ENCODE peak calls at places on chromosomes 16 and 17, in ten cellular contexts. One of them, this sample, is unnamed.

GRCh38 chr17:82298538-82299421 is 18.6 kb downstream of the CD7 start:
- DNase-seq in CD4-positive, alpha-beta memory T cell: no peak
- DNase-seq in H1: no peak
- DNase-seq in endodermal cell: no peak
- DNase-seq in heart left ventricle: no peak
- DNase-seq in A549: no peak
- DNase-seq in GM23248: no peak
- DNase-seq in cardiac muscle cell: no peak
- DNase-seq in CD8-positive, alpha-beta memory T cell: no peak
- DNase-seq in kidney: no peak
- DNase-seq in this sample: no peak

GRCh38 chr17:29617481-29618271 is 5.0 kb downstream of the CORO6 start:
- DNase-seq in CD4-positive, alpha-beta memory T cell: peak; percentile 85
- DNase-seq in heart left ventricle: peak; percentile 93
- DNase-seq in GM23248: peak; percentile 50
- DNase-seq in H1: no peak
- DNase-seq in CD8-positive, alpha-beta memory T cell: peak; percentile 84
- DNase-seq in kidney: peak; percentile 90
- DNase-seq in cardiac muscle cell: peak; percentile 65
- DNase-seq in endodermal cell: peak; percentile 96
- DNase-seq in A549: peak; percentile 86
- DNase-seq in this sample: peak; percentile 82

GRCh38 chr17:2396568-2397246 is 4.2 kb downstream of the MNT start:
- DNase-seq in GM23248: peak; percentile 96
- DNase-seq in H1: peak; percentile 85
- DNase-seq in A549: peak; percentile 98
- DNase-seq in endodermal cell: peak; percentile 99
- DNase-seq in heart left ventricle: peak; percentile 95
- DNase-seq in CD8-positive, alpha-beta memory T cell: peak; percentile 19
- DNase-seq in kidney: peak; percentile 99
- DNase-seq in cardiac muscle cell: peak; percentile 98
- DNase-seq in CD4-positive, alpha-beta memory T cell: no peak
- DNase-seq in this sample: no peak

GRCh38 chr17:48460055-48460454 is 30.0 kb upstream of the SKAP1 start:
- DNase-seq in GM23248: no peak
- DNase-seq in H1: no peak
- DNase-seq in A549: no peak
- DNase-seq in kidney: no peak
- DNase-seq in endodermal cell: no peak
- DNase-seq in CD4-positive, alpha-beta memory T cell: no peak
- DNase-seq in cardiac muscle cell: no peak
- DNase-seq in heart left ventricle: no peak
- DNase-seq in CD8-positive, alpha-beta memory T cell: no peak
- DNase-seq in this sample: no peak

GRCh38 chr16:50539822-50540710 is 8.1 kb upstream of the NKD1 start:
- DNase-seq in H1: no peak
- DNase-seq in A549: no peak
- DNase-seq in CD8-positive, alpha-beta memory T cell: no peak
- DNase-seq in endodermal cell: peak; percentile 76
- DNase-seq in CD4-positive, alpha-beta memory T cell: no peak
- DNase-seq in heart left ventricle: no peak
- DNase-seq in GM23248: no peak
- DNase-seq in cardiac muscle cell: no peak
- DNase-seq in kidney: no peak
- DNase-seq in this sample: no peak

GRCh38 chr17:14389656-14390055 is 88.8 kb downstream of the HS3ST3B1 start:
- DNase-seq in kidney: no peak
- DNase-seq in CD8-positive, alpha-beta memory T cell: no peak
- DNase-seq in A549: no peak
- DNase-seq in CD4-positive, alpha-beta memory T cell: no peak
- DNase-seq in H1: no peak
- DNase-seq in heart left ventricle: no peak
- DNase-seq in endodermal cell: peak; percentile 70
- DNase-seq in GM23248: no peak
- DNase-seq in cardiac muscle cell: peak; percentile 21
- DNase-seq in this sample: no peak

GRCh38 chr17:47692137-47692894 is 1.6 kb upstream of the TBKBP1 start:
- DNase-seq in H1: no peak
- DNase-seq in endodermal cell: no peak
- DNase-seq in heart left ventricle: no peak
- DNase-seq in CD8-positive, alpha-beta memory T cell: no peak
- DNase-seq in kidney: no peak
- DNase-seq in cardiac muscle cell: no peak
- DNase-seq in CD4-positive, alpha-beta memory T cell: no peak
- DNase-seq in A549: no peak
- DNase-seq in GM23248: no peak
- DNase-seq in this sample: no peak

GRCh38 chr17:20012137-20012536 is 3.0 kb downstream of the SPECC1 start:
- DNase-seq in A549: no peak
- DNase-seq in GM23248: no peak
- DNase-seq in endodermal cell: no peak
- DNase-seq in kidney: no peak
- DNase-seq in heart left ventricle: no peak
- DNase-seq in CD8-positive, alpha-beta memory T cell: no peak
- DNase-seq in cardiac muscle cell: no peak
- DNase-seq in CD4-positive, alpha-beta memory T cell: no peak
- DNase-seq in H1: no peak
- DNase-seq in this sample: no peak

GRCh38 chr17:5437721-5438317 is 1.1 kb downstream of the C1QBP start:
- DNase-seq in CD8-positive, alpha-beta memory T cell: no peak
- DNase-seq in cardiac muscle cell: no peak
- DNase-seq in A549: no peak
- DNase-seq in endodermal cell: no peak
- DNase-seq in H1: no peak
- DNase-seq in GM23248: peak; percentile 72
- DNase-seq in CD4-positive, alpha-beta memory T cell: no peak
- DNase-seq in kidney: no peak
- DNase-seq in heart left ventricle: no peak
- DNase-seq in this sample: no peak

GRCh38 chr16:27273670-27274522 is 5.3 kb upstream of the NSMCE1 start:
- DNase-seq in heart left ventricle: no peak
- DNase-seq in CD8-positive, alpha-beta memory T cell: no peak
- DNase-seq in A549: peak; percentile 87
- DNase-seq in H1: no peak
- DNase-seq in endodermal cell: peak; percentile 26
- DNase-seq in CD4-positive, alpha-beta memory T cell: no peak
- DNase-seq in kidney: no peak
- DNase-seq in cardiac muscle cell: no peak
- DNase-seq in GM23248: peak; percentile 72
- DNase-seq in this sample: no peak

GRCh38 chr16:1596516-1596915 is 15.4 kb downstream of the IFT140 start:
- DNase-seq in H1: no peak
- DNase-seq in kidney: no peak
- DNase-seq in cardiac muscle cell: no peak
- DNase-seq in GM23248: no peak
- DNase-seq in CD4-positive, alpha-beta memory T cell: no peak
- DNase-seq in heart left ventricle: no peak
- DNase-seq in endodermal cell: no peak
- DNase-seq in A549: no peak
- DNase-seq in CD8-positive, alpha-beta memory T cell: no peak
- DNase-seq in this sample: no peak

GRCh38 chr17:50774225-50774803 is 7.0 kb upstream of the ANKRD40CL start:
- DNase-seq in kidney: no peak
- DNase-seq in cardiac muscle cell: no peak
- DNase-seq in GM23248: no peak
- DNase-seq in heart left ventricle: no peak
- DNase-seq in H1: no peak
- DNase-seq in endodermal cell: peak; percentile 68
- DNase-seq in CD4-positive, alpha-beta memory T cell: no peak
- DNase-seq in CD8-positive, alpha-beta memory T cell: no peak
- DNase-seq in A549: no peak
- DNase-seq in this sample: no peak

DNA sequence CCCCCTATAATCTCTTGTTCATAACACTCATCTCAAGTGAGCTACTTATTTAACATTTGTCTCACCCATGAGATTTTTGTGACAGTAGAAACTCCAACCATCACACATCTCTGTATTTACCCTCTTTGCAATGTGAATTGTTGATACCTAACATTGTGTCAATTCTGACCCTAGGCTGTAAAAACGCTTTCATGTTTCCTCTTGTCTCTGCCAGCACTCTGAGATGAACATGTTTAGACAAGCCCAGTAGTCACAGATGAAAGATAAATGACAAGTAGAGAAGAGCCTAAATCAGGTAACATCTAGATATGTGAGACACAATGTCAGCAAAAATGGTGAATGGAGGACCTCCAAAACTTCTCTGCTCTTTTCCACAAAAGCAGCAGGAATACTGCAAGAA is 1254.5 kb upstream of the GOT2 start:
- DNase-seq in H1: no peak
- DNase-seq in kidney: no peak
- DNase-seq in heart left ventricle: no peak
- DNase-seq in CD4-positive, alpha-beta memory T cell: no peak
- DNase-seq in endodermal cell: no peak
- DNase-seq in GM23248: no peak
- DNase-seq in A549: no peak
- DNase-seq in cardiac muscle cell: no peak
- DNase-seq in CD8-positive, alpha-beta memory T cell: no peak
- DNase-seq in this sample: no peak
- H3K9me3 ChIP-seq in H1: no peaks in the 10 kb centered on the region
- H3K9me3 ChIP-seq in kidney: no peaks in the 10 kb centered on the region
- H3K9me3 ChIP-seq in heart left ventricle: peaks cover 45% of the 10 kb centered on the region
- H3K9me3 ChIP-seq in CD4-positive, alpha-beta memory T cell: no peaks in the 10 kb centered on the region
- H3K9me3 ChIP-seq in endodermal cell: peaks cover 24% of the 10 kb centered on the region
- H3K9me3 ChIP-seq in GM23248: no peaks in the 10 kb centered on the region
- H3K9me3 ChIP-seq in A549: peaks cover 31% of the 10 kb centered on the region
- H3K9me3 ChIP-seq in cardiac muscle cell: no peaks in the 10 kb centered on the region
- H3K9me3 ChIP-seq in CD8-positive, alpha-beta memory T cell: no peaks in the 10 kb centered on the region
- H3K9me3 ChIP-seq in this sample: no peaks in the 10 kb centered on the region

GRCh38 chr17:33858682-33859081 is 396.4 kb upstream of the CCL2 start:
- DNase-seq in A549: no peak
- DNase-seq in kidney: no peak
- DNase-seq in cardiac muscle cell: no peak
- DNase-seq in H1: no peak
- DNase-seq in heart left ventricle: no peak
- DNase-seq in CD8-positive, alpha-beta memory T cell: no peak
- DNase-seq in GM23248: no peak
- DNase-seq in endodermal cell: no peak
- DNase-seq in CD4-positive, alpha-beta memory T cell: no peak
- DNase-seq in this sample: no peak
- H3K9me3 ChIP-seq in A549: no peaks in the 10 kb centered on the region
- H3K9me3 ChIP-seq in kidney: no peaks in the 10 kb centered on the region
- H3K9me3 ChIP-seq in cardiac muscle cell: no peaks in the 10 kb centered on the region
- H3K9me3 ChIP-seq in H1: no peaks in the 10 kb centered on the region
- H3K9me3 ChIP-seq in heart left ventricle: no peaks in the 10 kb centered on the region
- H3K9me3 ChIP-seq in CD8-positive, alpha-beta memory T cell: no peaks in the 10 kb centered on the region
- H3K9me3 ChIP-seq in GM23248: no peaks in the 10 kb centered on the region
- H3K9me3 ChIP-seq in endodermal cell: no peaks in the 10 kb centered on the region
- H3K9me3 ChIP-seq in CD4-positive, alpha-beta memory T cell: no peaks in the 10 kb centered on the region
- H3K9me3 ChIP-seq in this sample: no peaks in the 10 kb centered on the region

GRCh38 chr17:22467720-22468119 is 775.4 kb downstream of the KCNJ18 start:
- DNase-seq in heart left ventricle: no peak
- DNase-seq in CD8-positive, alpha-beta memory T cell: no peak
- DNase-seq in kidney: no peak
- DNase-seq in H1: no peak
- DNase-seq in endodermal cell: no peak
- DNase-seq in CD4-positive, alpha-beta memory T cell: no peak
- DNase-seq in A549: no peak
- DNase-seq in cardiac muscle cell: no peak
- DNase-seq in GM23248: no peak
- DNase-seq in this sample: no peak

GRCh38 chr17:22469101-22469880 is 777.0 kb downstream of the KCNJ18 start:
- DNase-seq in heart left ventricle: no peak
- DNase-seq in cardiac muscle cell: no peak
- DNase-seq in kidney: no peak
- DNase-seq in endodermal cell: no peak
- DNase-seq in CD8-positive, alpha-beta memory T cell: no peak
- DNase-seq in A549: no peak
- DNase-seq in H1: no peak
- DNase-seq in CD4-positive, alpha-beta memory T cell: no peak
- DNase-seq in GM23248: no peak
- DNase-seq in this sample: no peak

GRCh38 chr17:22469941-22470340 is 777.6 kb downstream of the KCNJ18 start:
- DNase-seq in endodermal cell: no peak
- DNase-seq in CD8-positive, alpha-beta memory T cell: no peak
- DNase-seq in A549: no peak
- DNase-seq in kidney: no peak
- DNase-seq in H1: no peak
- DNase-seq in cardiac muscle cell: no peak
- DNase-seq in GM23248: no peak
- DNase-seq in heart left ventricle: no peak
- DNase-seq in CD4-positive, alpha-beta memory T cell: no peak
- DNase-seq in this sample: no peak

GRCh38 chr17:22470411-22471175 is 778.3 kb downstream of the KCNJ18 start:
- DNase-seq in heart left ventricle: no peak
- DNase-seq in GM23248: no peak
- DNase-seq in CD8-positive, alpha-beta memory T cell: no peak
- DNase-seq in A549: no peak
- DNase-seq in kidney: no peak
- DNase-seq in cardiac muscle cell: no peak
- DNase-seq in endodermal cell: no peak
- DNase-seq in H1: no peak
- DNase-seq in CD4-positive, alpha-beta memory T cell: no peak
- DNase-seq in this sample: no peak
- H3K9me3 ChIP-seq in heart left ventricle: no peaks in the 10 kb centered on the region
- H3K9me3 ChIP-seq in GM23248: no peaks in the 10 kb centered on the region
- H3K9me3 ChIP-seq in CD8-positive, alpha-beta memory T cell: no peaks in the 10 kb centered on the region
- H3K9me3 ChIP-seq in A549: no peaks in the 10 kb centered on the region
- H3K9me3 ChIP-seq in kidney: no peaks in the 10 kb centered on the region
- H3K9me3 ChIP-seq in cardiac muscle cell: no peaks in the 10 kb centered on the region
- H3K9me3 ChIP-seq in endodermal cell: peaks cover 67% of the 10 kb centered on the region
- H3K9me3 ChIP-seq in H1: peaks cover 54% of the 10 kb centered on the region
- H3K9me3 ChIP-seq in CD4-positive, alpha-beta memory T cell: no peaks in the 10 kb centered on the region
- H3K9me3 ChIP-seq in this sample: no peaks in the 10 kb centered on the region

GRCh38 chr16:79006762-79007161 is 593.8 kb downstream of the MAF start:
- DNase-seq in CD8-positive, alpha-beta memory T cell: no peak
- DNase-seq in kidney: no peak
- DNase-seq in GM23248: no peak
- DNase-seq in H1: no peak
- DNase-seq in cardiac muscle cell: no peak
- DNase-seq in A549: no peak
- DNase-seq in endodermal cell: no peak
- DNase-seq in heart left ventricle: no peak
- DNase-seq in CD4-positive, alpha-beta memory T cell: no peak
- DNase-seq in this sample: no peak

GRCh38 chr16:79007614-79008013 is 592.9 kb downstream of the MAF start:
- DNase-seq in H1: no peak
- DNase-seq in CD4-positive, alpha-beta memory T cell: no peak
- DNase-seq in endodermal cell: no peak
- DNase-seq in cardiac muscle cell: no peak
- DNase-seq in A549: no peak
- DNase-seq in heart left ventricle: no peak
- DNase-seq in GM23248: no peak
- DNase-seq in CD8-positive, alpha-beta memory T cell: no peak
- DNase-seq in kidney: no peak
- DNase-seq in this sample: no peak

GRCh38 chr16:79008869-79009179 is 591.7 kb downstream of the MAF start:
- DNase-seq in heart left ventricle: no peak
- DNase-seq in GM23248: no peak
- DNase-seq in CD4-positive, alpha-beta memory T cell: no peak
- DNase-seq in H1: no peak
- DNase-seq in endodermal cell: no peak
- DNase-seq in A549: no peak
- DNase-seq in CD8-positive, alpha-beta memory T cell: no peak
- DNase-seq in kidney: no peak
- DNase-seq in cardiac muscle cell: no peak
- DNase-seq in this sample: no peak

GRCh38 chr16:79009911-79010310 is 590.6 kb downstream of the MAF start:
- DNase-seq in cardiac muscle cell: no peak
- DNase-seq in A549: no peak
- DNase-seq in endodermal cell: no peak
- DNase-seq in H1: no peak
- DNase-seq in heart left ventricle: no peak
- DNase-seq in kidney: no peak
- DNase-seq in GM23248: no peak
- DNase-seq in CD8-positive, alpha-beta memory T cell: no peak
- DNase-seq in CD4-positive, alpha-beta memory T cell: no peak
- DNase-seq in this sample: no peak

GRCh38 chr16:79008036-79008868 is 592.3 kb downstream of the MAF start:
- DNase-seq in GM23248: no peak
- DNase-seq in A549: no peak
- DNase-seq in endodermal cell: peak; percentile 69
- DNase-seq in kidney: no peak
- DNase-seq in CD8-positive, alpha-beta memory T cell: no peak
- DNase-seq in heart left ventricle: no peak
- DNase-seq in cardiac muscle cell: no peak
- DNase-seq in H1: no peak
- DNase-seq in CD4-positive, alpha-beta memory T cell: no peak
- DNase-seq in this sample: no peak
- H3K9me3 ChIP-seq in GM23248: no peaks in the 10 kb centered on the region
- H3K9me3 ChIP-seq in A549: no peaks in the 10 kb centered on the region
- H3K9me3 ChIP-seq in endodermal cell: no peaks in the 10 kb centered on the region
- H3K9me3 ChIP-seq in kidney: no peaks in the 10 kb centered on the region
- H3K9me3 ChIP-seq in CD8-positive, alpha-beta memory T cell: no peaks in the 10 kb centered on the region
- H3K9me3 ChIP-seq in heart left ventricle: no peaks in the 10 kb centered on the region
- H3K9me3 ChIP-seq in cardiac muscle cell: no peaks in the 10 kb centered on the region
- H3K9me3 ChIP-seq in H1: no peaks in the 10 kb centered on the region
- H3K9me3 ChIP-seq in CD4-positive, alpha-beta memory T cell: no peaks in the 10 kb centered on the region
- H3K9me3 ChIP-seq in this sample: no peaks in the 10 kb centered on the region